ENCODE peak calls at places on chromosome 12, in ten cellular contexts. J is esophagus muscularis mucosa, X is esophagus squamous epithelium, P is astrocyte, K is left lung, R is AG04450, D is fibroblast of lung, C is upper lobe of left lung, I is neural progenitor cell, V is ovary. Q is an unnamed sample.

GRCh38 chr12:14986449-14986848 is 13.6 kb downstream of the PDE6H start:
- DNase-seq in K (no peak), C (no peak), V (no peak), P (no peak), I (no peak), R (no peak), D (no peak), X (no peak), J (no peak), Q (no peak)

GRCh38 chr12:113056631-113057488 is at the start of gene DTX1:
- DNase-seq in P (no peak), C (no peak), V (no peak), J (no peak), I (peak; percentile 60), R (no peak), K (peak; percentile 76), D (no peak), X (no peak), Q (no peak)

GRCh38 chr12:119804011-119804641 is 73.0 kb downstream of the CIT start:
- DNase-seq in C (peak; percentile 52), D (peak; percentile 57), K (peak; percentile 76), J (no peak), V (no peak), I (peak; percentile 90), X (peak; percentile 4), P (peak; percentile 57), R (no peak), Q (no peak)

GRCh38 chr12:104132351-104132956 is 5.6 kb downstream of the NFYB start:
- DNase-seq in V (no peak), J (no peak), D (no peak), I (no peak), K (no peak), X (no peak), C (no peak), P (no peak), R (no peak), Q (no peak)

GRCh38 chr12:132490481-132491348 is 764 bp downstream of the FBRSL1 start:
- DNase-seq in P (peak; percentile 33), J (no peak), X (no peak), V (peak; percentile 52), I (peak; percentile 53), K (no peak), D (no peak), R (no peak), C (no peak), Q (no peak)

GRCh38 chr12:126784328-126784921 is 1482.5 kb upstream of the TMEM132C start:
- DNase-seq in P (peak; percentile 3), R (no peak), I (peak; percentile 69), C (peak; percentile 34), J (peak; percentile 92), D (no peak), V (no peak), K (no peak), X (no peak), Q (no peak)

GRCh38 chr12:56631790-56632700 is 1.9 kb upstream of the BAZ2A start:
- DNase-seq in P (no peak), D (peak; percentile 31), K (peak; percentile 93), C (peak; percentile 93), I (peak; percentile 82), R (no peak), J (peak; percentile 93), X (no peak), V (peak; percentile 80), Q (no peak)

GRCh38 chr12:46084666-46085631 is 94.6 kb upstream of the SCAF11 start:
- DNase-seq in I (no peak), J (no peak), R (no peak), D (no peak), X (no peak), P (no peak), V (no peak), K (no peak), C (no peak), Q (no peak)

GRCh38 chr12:66804555-66804954 is 125.7 kb upstream of the GRIP1 start:
- DNase-seq in C (no peak), X (no peak), K (no peak), V (no peak), P (no peak), R (no peak), J (no peak), D (no peak), I (peak; percentile 41), Q (no peak)

GRCh38 chr12:122062832-122063690 is 15.5 kb upstream of the MLXIP start:
- DNase-seq in D (peak; percentile 92), C (peak; percentile 55), V (peak; percentile 81), I (no peak), X (no peak), P (peak; percentile 47), R (no peak), K (no peak), J (no peak), Q (no peak)

GRCh38 chr12:117486840-117487659 is 125.6 kb upstream of the NOS1 start:
- DNase-seq in K (no peak), J (no peak), X (no peak), R (no peak), V (no peak), C (no peak), D (no peak), I (no peak), P (peak; percentile 76), Q (peak; percentile 3)

DNA sequence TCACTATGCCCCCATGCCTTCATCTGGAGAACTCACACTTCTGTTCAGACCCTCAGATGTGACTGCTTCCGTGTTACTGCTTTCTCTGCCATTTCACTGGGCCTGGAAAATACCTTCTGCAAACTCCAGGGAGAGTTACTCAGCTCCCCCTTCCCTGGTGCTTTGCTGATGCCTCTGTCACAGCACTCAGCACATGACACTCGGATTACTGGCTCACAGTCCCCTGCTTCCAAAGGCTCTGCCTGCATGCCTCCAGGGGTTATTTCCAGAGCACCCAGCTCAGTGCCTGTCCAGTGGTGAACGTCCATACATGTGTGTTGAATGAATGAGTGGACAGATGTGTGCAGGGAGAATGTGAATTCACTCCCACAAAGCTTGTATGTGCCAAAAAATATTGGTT is 237.2 kb upstream of the FKBP4 start:
- DNase-seq in X (no peak), C (no peak), P (no peak), K (no peak), V (no peak), R (no peak), J (no peak), D (no peak), I (peak; percentile 32), Q (no peak)
- TF ChIP-seq CTCF in X (no peak), C (no peak), P (no peak), K (no peak), V (no peak), R (no peak), J (no peak), D (no peak), I (no peak), Q (no peak)

GRCh38 chr12:114444422-114445279 is 38.7 kb upstream of the TBX5 start:
- DNase-seq in X (no peak), J (no peak), C (no peak), D (no peak), R (no peak), P (peak; percentile 4), K (no peak), I (peak; percentile 75), V (no peak), Q (no peak)

GRCh38 chr12:114448618-114448933 is 42.6 kb upstream of the TBX5 start:
- DNase-seq in J (no peak), K (peak; percentile 77), C (no peak), X (no peak), D (no peak), P (no peak), I (peak; percentile 56), V (no peak), R (no peak), Q (no peak)

GRCh38 chr12:114445401-114446323 is 39.7 kb upstream of the TBX5 start:
- DNase-seq in I (peak; percentile 68), V (no peak), J (no peak), C (no peak), K (no peak), P (no peak), R (no peak), D (no peak), X (no peak), Q (no peak)

GRCh38 chr12:114447799-114448617 is 42.1 kb upstream of the TBX5 start:
- DNase-seq in R (no peak), K (peak; percentile 60), D (no peak), P (no peak), X (no peak), J (no peak), C (no peak), I (no peak), V (no peak), Q (no peak)

GRCh38 chr12:114447274-114447716 is 41.4 kb upstream of the TBX5 start:
- DNase-seq in J (no peak), C (no peak), X (no peak), P (no peak), V (no peak), R (no peak), I (peak; percentile 58), D (no peak), K (peak; percentile 78), Q (no peak)
- H3K27me3 ChIP-seq in J (peaks cover 78% of the 10 kb centered on the region), C (peaks cover 34% of the 10 kb centered on the region), X (peaks cover 33% of the 10 kb centered on the region), P (peaks cover 63% of the 10 kb centered on the region), V (no peaks in the 10 kb centered on the region), R (peaks cover 81% of the 10 kb centered on the region), I (peaks cover 100% of the 10 kb centered on the region), D (peaks cover 58% of the 10 kb centered on the region), K (peaks cover 100% of the 10 kb centered on the region), Q (peaks cover 31% of the 10 kb centered on the region)

GRCh38 chr12:50276068-50276467 is 7.3 kb downstream of the LIMA1 start:
- DNase-seq in I (no peak), J (no peak), D (no peak), X (no peak), P (no peak), C (no peak), K (no peak), R (no peak), V (no peak), Q (no peak)

GRCh38 chr12:50275545-50275944 is 7.8 kb downstream of the LIMA1 start:
- DNase-seq in P (no peak), J (no peak), R (no peak), V (no peak), D (no peak), K (no peak), I (no peak), C (peak; percentile 48), X (no peak), Q (no peak)

GRCh38 chr12:50276912-50277671 is 6.2 kb downstream of the LIMA1 start:
- DNase-seq in K (no peak), C (no peak), D (no peak), I (no peak), X (no peak), J (no peak), V (no peak), P (no peak), R (no peak), Q (no peak)

GRCh38 chr12:50268482-50268881 is 14.8 kb downstream of the LIMA1 start:
- DNase-seq in R (no peak), C (no peak), K (no peak), J (no peak), D (no peak), I (no peak), X (no peak), P (no peak), V (no peak), Q (no peak)

GRCh38 chr12:50271724-50272247 is 11.5 kb downstream of the LIMA1 start:
- DNase-seq in I (no peak), D (peak; percentile 61), C (no peak), R (no peak), P (peak; percentile 51), K (no peak), X (no peak), V (no peak), J (no peak), Q (no peak)
- H3K4me3 ChIP-seq in I (no peak overlapping the region), D (peak overlapping the region; percentile 22), C (peak overlapping the region; percentile 15), R (no peak overlapping the region), P (no peak overlapping the region), K (no peak overlapping the region), X (peak overlapping the region; percentile 38), V (peak overlapping the region; percentile 24), J (peak overlapping the region; percentile 12), Q (no peak overlapping the region)

GRCh38 chr12:91884216-91884615 is 261.4 kb downstream of the BTG1 start:
- DNase-seq in R (no peak), J (no peak), K (no peak), D (no peak), P (no peak), X (no peak), C (no peak), V (no peak), I (no peak), Q (no peak)
- TF ChIP-seq CTCF in R (no peak), J (no peak), K (no peak), D (no peak), P (no peak), X (no peak), C (no peak), V (no peak), I (no peak), Q (no peak)

Q was measured in BJ.